ENCODE peak calls at places on chromosomes 4 and X, in eight cellular contexts. I is iPS DF 6.9; C is mesenchymal stem cell; H is A549; A is fibroblast of the aortic adventitia; R is CD4-positive, alpha-beta memory T cell; X is GM23248; U is fibroblast of villous mesenchyme. W is an unnamed sample.
A peak's percentile ranks its signal among the peaks of the same experiment; 100 is the strongest.

GRCh38 chr4:75248770-75249467 is 265.3 kb downstream of the RCHY1 start:
- DNase-seq in C (peak; percentile 67), I (no peak), U (peak; percentile 70), A (no peak), R (no peak), X (no peak), H (no peak), W (no peak)

GRCh38 chr4:182906786-182907185 is 10.4 kb downstream of the DCTD start:
- DNase-seq in I (no peak), X (no peak), R (no peak), C (peak; percentile 57), U (peak; percentile 27), H (no peak), A (no peak), W (no peak)

GRCh38 chr4:149785686-149786431 is 29.8 kb downstream of the IQCM start:
- DNase-seq in H (no peak), R (no peak), U (peak; percentile 19), I (peak; percentile 20), C (no peak), A (peak; percentile 84), X (peak; percentile 45), W (peak; percentile 24)

GRCh38 chr4:7558436-7558835 is 123.7 kb upstream of the PSAPL1 start:
- DNase-seq in U (no peak), A (no peak), C (no peak), H (no peak), R (no peak), X (no peak), I (no peak), W (no peak)

GRCh38 chr4:188619456-188620149 is 480.4 kb downstream of the TRIML1 start:
- DNase-seq in C (no peak), I (no peak), H (no peak), U (no peak), R (no peak), A (no peak), X (no peak), W (no peak)

GRCh38 chr4:123121241-123121907 is 199.0 kb upstream of the NUDT6 start:
- DNase-seq in A (no peak), R (no peak), X (peak; percentile 24), U (no peak), I (no peak), C (peak; percentile 61), H (peak; percentile 39), W (no peak)

GRCh38 chr4:26568446-26568994 is 15.4 kb upstream of the TBC1D19 start:
- DNase-seq in R (no peak), U (peak; percentile 84), A (peak; percentile 91), I (no peak), C (peak; percentile 92), X (peak; percentile 94), H (peak; percentile 53), W (peak; percentile 94)

GRCh38 chr4:1873776-1874175 is 2.6 kb downstream of the NSD2 start:
- DNase-seq in U (no peak), A (no peak), R (no peak), I (no peak), X (no peak), H (no peak), C (no peak), W (no peak)

GRCh38 chr4:52997132-52997416 is 135.0 kb downstream of the RASL11B start:
- DNase-seq in H (no peak), R (no peak), I (no peak), A (peak; percentile 66), U (peak; percentile 23), X (no peak), C (no peak), W (peak; percentile 70)

GRCh38 chrX:134144231-134144630 is 92.8 kb upstream of the CCDC160 start:
- DNase-seq in X (peak; percentile 6), R (peak; percentile 16), U (peak; percentile 3), A (peak; percentile 1), I (no peak), C (peak; percentile 23), H (peak; percentile 8), W (peak; percentile 8)

DNA sequence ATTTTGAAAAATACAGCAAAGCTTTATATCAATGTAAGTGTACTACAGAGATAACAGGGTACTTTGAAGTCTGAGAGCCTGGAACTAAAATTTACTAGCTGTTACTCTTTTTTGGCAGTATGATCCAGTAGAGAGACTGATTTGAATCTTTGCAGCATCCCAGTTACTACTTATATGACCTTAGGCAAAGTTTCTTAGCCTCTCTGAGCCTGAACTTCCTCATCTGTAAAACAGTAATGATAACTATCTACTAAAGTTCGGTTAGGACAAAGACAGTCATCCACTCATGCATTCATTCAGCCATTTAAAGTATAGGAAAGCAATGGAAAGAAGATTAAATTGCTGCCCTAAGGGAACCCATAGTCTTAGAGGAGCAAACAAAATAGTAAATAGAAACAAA is 10.1 kb downstream of the BRWD3 start:
- DNase-seq in I (no peak), R (no peak), H (no peak), C (no peak), A (no peak), U (no peak), X (no peak), W (no peak)
- H3K4me3 ChIP-seq in I (no peak overlapping the region), R (no peak overlapping the region), H (no peak overlapping the region), C (no peak overlapping the region), A (no peak overlapping the region), U (no peak overlapping the region), X (no peak overlapping the region), W (no peak overlapping the region)

GRCh38 chrX:107673933-107674479 is 45.7 kb downstream of the PRPS1 start:
- DNase-seq in R (peak; percentile 98), C (peak; percentile 95), I (no peak), H (no peak), X (peak; percentile 59), U (peak; percentile 95), A (no peak), W (peak; percentile 94)
- H3K4me3 ChIP-seq in R (peak overlapping the region; percentile 53), C (no peak overlapping the region), I (no peak overlapping the region), H (no peak overlapping the region), X (no peak overlapping the region), U (peak overlapping the region; percentile 40), A (no peak overlapping the region), W (no peak overlapping the region)

GRCh38 chr4:54232151-54232688 is 3.1 kb downstream of the PDGFRA start:
- DNase-seq in I (no peak), A (peak; percentile 36), H (no peak), R (no peak), C (peak; percentile 37), U (no peak), X (peak; percentile 59), W (no peak)
- H3K4me3 ChIP-seq in I (peak overlapping the region; percentile 32), A (peak overlapping the region; percentile 96), H (peak overlapping the region; percentile 37), R (no peak overlapping the region), C (no peak overlapping the region), U (peak overlapping the region; percentile 79), X (peak overlapping the region; percentile 85), W (peak overlapping the region; percentile 92)

GRCh38 chr4:126532527-126532926 is 1100.2 kb upstream of the INTU start:
- DNase-seq in H (no peak), U (no peak), R (no peak), X (no peak), C (peak; percentile 6), I (no peak), A (no peak), W (no peak)

GRCh38 chr4:126530996-126531585 is 1101.7 kb upstream of the INTU start:
- DNase-seq in I (no peak), H (no peak), C (no peak), U (no peak), X (no peak), R (no peak), A (peak; percentile 56), W (peak; percentile 52)

GRCh38 chr4:126533176-126533575 is 1099.6 kb upstream of the INTU start:
- DNase-seq in C (peak; percentile 11), U (peak; percentile 11), I (no peak), R (no peak), A (peak; percentile 3), H (no peak), X (peak; percentile 2), W (peak; percentile 24)
- H3K4me3 ChIP-seq in C (no peak overlapping the region), U (no peak overlapping the region), I (no peak overlapping the region), R (no peak overlapping the region), A (no peak overlapping the region), H (no peak overlapping the region), X (no peak overlapping the region), W (no peak overlapping the region)